ENCODE peak calls at places on chromosomes 6 and 20, in six cellular contexts. Q, D, F, X, G and T are unnamed samples.

GRCh38 chr6:106473807-106474206 is 113.3 kb downstream of the CRYBG1 start:
- DNase-seq in Q (no peak), D (no peak), F (no peak), X (no peak), G (no peak), T (no peak)

GRCh38 chr20:21090112-21090737 is 15.9 kb downstream of the LINC00237 start:
- DNase-seq in Q (no peak), D (no peak), F (no peak), X (no peak), G (no peak), T (no peak)

GRCh38 chr20:35315199-35316020 is 23.2 kb upstream of the FAM83C start:
- DNase-seq in Q (no peak), D (no peak), F (no peak), X (no peak), G (no peak), T (no peak)

GRCh38 chr6:129766959-129767728 is 57.2 kb upstream of the ARHGAP18 start:
- DNase-seq in Q (peak), D (peak), F (peak), X (no peak), G (peak), T (peak)

GRCh38 chr6:111745186-111745585 is 128.1 kb downstream of the FYN start:
- DNase-seq in Q (no peak), D (no peak), F (no peak), X (no peak), G (no peak), T (no peak)

GRCh38 chr20:2387180-2387577 is 6.5 kb downstream of the TGM6 start:
- DNase-seq in Q (peak), D (peak), F (peak), X (no peak), G (no peak), T (peak)

GRCh38 chr6:160042014-160042773 is 73.3 kb downstream of the IGF2R start:
- DNase-seq in Q (no peak), D (no peak), F (no peak), X (no peak), G (no peak), T (no peak)

GRCh38 chr20:38165089-38165965 is at the start of gene TGM2:
- DNase-seq in Q (peak), D (peak), F (peak), X (no peak), G (peak), T (peak)

GRCh38 chr6:149317656-149318571 is at the start of gene TAB2:
- DNase-seq in Q (peak), D (no peak), F (peak), X (no peak), G (no peak), T (no peak)

GRCh38 chr6:70725817-70726413 is 58.2 kb downstream of the SMAP1 start:
- DNase-seq in Q (no peak), D (no peak), F (no peak), X (no peak), G (no peak), T (no peak)

GRCh38 chr20:49112596-49113274 is 66.6 kb downstream of the CSE1L start:
- DNase-seq in Q (no peak), D (no peak), F (no peak), X (no peak), G (no peak), T (no peak)

GRCh38 chr6:26576407-26576843 is 20.3 kb upstream of the ABT1 start:
- DNase-seq in Q (no peak), D (no peak), F (no peak), X (no peak), G (no peak), T (no peak)

GRCh38 chr6:30847421-30847970 is 36.8 kb upstream of the DDR1 start:
- DNase-seq in Q (no peak), D (no peak), F (no peak), X (no peak), G (no peak), T (no peak)

GRCh38 chr20:21096321-21097043 is 9.7 kb downstream of the LINC00237 start:
- DNase-seq in Q (peak), D (peak), F (peak), X (no peak), G (no peak), T (no peak)

GRCh38 chr6:164925681-164926530 is 383.5 kb downstream of the C6orf118 start:
- DNase-seq in Q (no peak), D (no peak), F (no peak), X (no peak), G (no peak), T (no peak)

GRCh38 chr6:166934174-166934573 is 22.2 kb downstream of the RNASET2 start:
- DNase-seq in Q (no peak), D (no peak), F (no peak), X (no peak), G (no peak), T (no peak)

GRCh38 chr6:12232821-12233220 is 57.3 kb upstream of the EDN1 start:
- DNase-seq in Q (no peak), D (no peak), F (no peak), X (no peak), G (no peak), T (no peak)

GRCh38 chr6:4776493-4776966 is 326 bp downstream of the CDYL start:
- DNase-seq in Q (peak), D (peak), F (peak), X (no peak), G (peak), T (peak)

GRCh38 chr6:33241968-33242367 is 29.7 kb downstream of the VPS52 start:
- DNase-seq in Q (no peak), D (no peak), F (no peak), X (no peak), G (no peak), T (no peak)

GRCh38 chr6:30914854-30915590 is 984 bp downstream of the VARS2 start:
- DNase-seq in Q (no peak), D (no peak), F (no peak), X (no peak), G (no peak), T (no peak)

GRCh38 chr20:54486583-54486982 is 11.2 kb downstream of the DOK5 start:
- DNase-seq in Q (no peak), D (no peak), F (no peak), X (no peak), G (no peak), T (no peak)

GRCh38 chr20:3727333-3728035 is 5.0 kb upstream of the HSPA12B start:
- DNase-seq in Q (no peak), D (no peak), F (no peak), X (no peak), G (no peak), T (peak)

GRCh38 chr6:15312500-15312899 is 66.6 kb downstream of the JARID2 start:
- DNase-seq in Q (peak), D (peak), F (no peak), X (no peak), G (no peak), T (no peak)

GRCh38 chr6:30782425-30783014 is 38.2 kb upstream of the IER3 start:
- DNase-seq in Q (no peak), D (no peak), F (no peak), X (no peak), G (no peak), T (no peak)